ENCODE peak calls at places on chromosomes 6 and 20, in ten cellular contexts. S is endodermal cell, U is cardiac fibroblast, W is psoas muscle, V is progenitor cell of endocrine pancreas, Z is Panc1, Q is GM10248, L is stomach, Y is astrocyte of the cerebellum, T is coronary artery. P is an unnamed sample.

GRCh38 chr20:45343867-45344721 is 4.1 kb downstream of the SDC4 start:
- DNase-seq in S (peak; percentile 67), U (peak; percentile 93), W (peak; percentile 82), V (no peak), Z (peak; percentile 83), Q (no peak), L (peak; percentile 68), Y (peak; percentile 68), T (peak; percentile 91), P (peak; percentile 74)

GRCh38 chr20:19787366-19787765 is 29.3 kb downstream of the RIN2 start:
- DNase-seq in S (no peak), U (no peak), W (no peak), V (no peak), Z (no peak), Q (no peak), L (no peak), Y (no peak), T (no peak), P (no peak)

GRCh38 chr6:21000391-21000801 is 466.1 kb downstream of the CDKAL1 start:
- DNase-seq in S (no peak), U (no peak), W (no peak), V (no peak), Z (no peak), Q (no peak), L (no peak), Y (no peak), T (no peak), P (no peak)

GRCh38 chr20:4866429-4866828 is 134.9 kb downstream of the SLC23A2 start:
- DNase-seq in S (no peak), U (no peak), W (no peak), V (no peak), Z (no peak), Q (no peak), L (no peak), Y (no peak), T (no peak), P (no peak)

GRCh38 chr20:49894073-49894470 is 21.3 kb downstream of the SPATA2 start:
- DNase-seq in S (no peak), U (no peak), W (no peak), V (no peak), Z (no peak), Q (peak; percentile 48), L (no peak), Y (no peak), T (no peak), P (no peak)

GRCh38 chr20:59015812-59016711 is 3.2 kb upstream of the TUBB1 start:
- DNase-seq in S (no peak), U (no peak), W (no peak), V (no peak), Z (no peak), Q (no peak), L (no peak), Y (no peak), T (no peak), P (no peak)

GRCh38 chr6:168355716-168356522 is 36.3 kb upstream of the DACT2 start:
- DNase-seq in S (peak; percentile 85), U (peak; percentile 14), W (peak; percentile 68), V (peak; percentile 53), Z (no peak), Q (no peak), L (peak; percentile 64), Y (no peak), T (no peak), P (no peak)

GRCh38 chr6:524803-525202 is 132.1 kb downstream of the HUS1B start:
- DNase-seq in S (peak; percentile 66), U (no peak), W (no peak), V (no peak), Z (no peak), Q (peak; percentile 33), L (no peak), Y (no peak), T (no peak), P (no peak)

GRCh38 chr20:35329435-35330139 is 37.4 kb upstream of the FAM83C start:
- DNase-seq in S (peak; percentile 93), U (peak; percentile 60), W (peak; percentile 60), V (no peak), Z (no peak), Q (peak; percentile 41), L (peak; percentile 60), Y (no peak), T (no peak), P (no peak)

GRCh38 chr6:45148278-45148677 is 179.9 kb upstream of the RUNX2 start:
- DNase-seq in S (no peak), U (peak; percentile 73), W (no peak), V (no peak), Z (no peak), Q (no peak), L (no peak), Y (no peak), T (no peak), P (no peak)

GRCh38 chr6:118122801-118123200 is 215.7 kb downstream of the SLC35F1 start:
- DNase-seq in S (no peak), U (no peak), W (no peak), V (no peak), Z (no peak), Q (no peak), L (no peak), Y (no peak), T (no peak), P (no peak)

GRCh38 chr20:60269571-60270162 is 311.4 kb downstream of the CDH26 start:
- DNase-seq in S (no peak), U (no peak), W (no peak), V (no peak), Z (no peak), Q (no peak), L (no peak), Y (no peak), T (no peak), P (no peak)

GRCh38 chr20:60268502-60268901 is 310.3 kb downstream of the CDH26 start:
- DNase-seq in S (no peak), U (no peak), W (no peak), V (no peak), Z (no peak), Q (no peak), L (no peak), Y (no peak), T (no peak), P (no peak)

GRCh38 chr20:60272790-60273189 is 314.6 kb downstream of the CDH26 start:
- DNase-seq in S (no peak), U (no peak), W (no peak), V (no peak), Z (no peak), Q (no peak), L (no peak), Y (no peak), T (no peak), P (no peak)

GRCh38 chr20:60270341-60270740 is 312.1 kb downstream of the CDH26 start:
- DNase-seq in S (no peak), U (no peak), W (no peak), V (no peak), Z (no peak), Q (no peak), L (no peak), Y (no peak), T (no peak), P (no peak)

DNA sequence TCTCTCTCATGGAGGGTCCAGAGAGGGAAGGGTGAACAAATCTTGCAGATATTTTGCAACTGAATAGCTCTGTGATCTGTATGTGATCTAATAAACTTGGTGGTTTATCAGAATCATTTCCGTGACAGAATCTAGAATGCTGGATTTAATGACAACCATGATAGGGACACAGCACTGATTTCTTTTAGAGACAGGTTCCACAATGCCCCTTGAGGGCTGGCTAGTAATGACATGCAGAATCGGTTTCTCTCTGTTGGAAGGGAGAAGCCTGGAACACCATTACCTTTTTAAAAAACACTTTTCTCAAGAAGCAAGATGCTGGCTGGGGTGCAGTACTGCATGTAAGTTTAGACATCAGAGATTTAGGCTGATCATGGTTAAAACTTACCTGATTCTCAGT is 313.4 kb downstream of the CDH26 start:
- DNase-seq in S (peak; percentile 67), U (peak; percentile 17), W (no peak), V (no peak), Z (no peak), Q (no peak), L (no peak), Y (no peak), T (no peak), P (no peak)
- TF ChIP-seq CTCF in S (peak; percentile 72), U (peak; percentile 34), W (peak; percentile 22), V (peak; percentile 43), Z (peak; percentile 42), Q (no peak), L (no peak), Y (peak; percentile 11), T (no peak), P (no peak)

GRCh38 chr6:161444464-161444863 is 170.6 kb upstream of the AGPAT4 start:
- DNase-seq in S (peak; percentile 71), U (no peak), W (peak; percentile 73), V (no peak), Z (no peak), Q (no peak), L (no peak), Y (peak; percentile 63), T (no peak), P (no peak)
- TF ChIP-seq CTCF in S (peak; percentile 50), U (no peak), W (peak; percentile 32), V (no peak), Z (no peak), Q (no peak), L (no peak), Y (peak; percentile 46), T (no peak), P (peak; percentile 22)

GRCh38 chr6:90502866-90503407 is 83.9 kb downstream of the MAP3K7 start:
- DNase-seq in S (peak; percentile 63), U (no peak), W (no peak), V (no peak), Z (no peak), Q (no peak), L (no peak), Y (no peak), T (no peak), P (no peak)

DNA sequence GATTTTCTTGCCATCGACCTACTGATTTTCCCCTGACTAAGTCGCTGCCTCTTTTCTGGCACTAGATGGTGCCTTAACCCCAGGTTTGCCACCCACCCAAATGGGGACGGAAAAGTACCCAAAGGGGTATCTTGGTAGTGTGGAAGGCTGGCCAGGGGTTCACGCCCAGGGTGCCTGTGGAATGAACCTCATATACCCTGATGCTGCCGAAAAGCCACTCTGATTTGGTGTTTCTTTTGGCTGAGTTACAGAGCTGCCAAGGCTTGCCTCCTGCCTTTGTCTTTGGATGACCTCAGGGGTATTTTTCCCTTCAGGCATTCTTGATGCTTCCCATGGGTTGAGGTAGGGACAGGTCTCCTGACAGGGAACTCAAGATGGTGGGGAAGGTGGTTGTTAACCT is 78.1 kb downstream of the MAP3K7 start:
- DNase-seq in S (peak; percentile 75), U (no peak), W (no peak), V (no peak), Z (no peak), Q (no peak), L (no peak), Y (no peak), T (no peak), P (no peak)
- TF ChIP-seq CTCF in S (peak; percentile 71), U (no peak), W (no peak), V (peak; percentile 8), Z (peak; percentile 35), Q (no peak), L (no peak), Y (no peak), T (no peak), P (no peak)

DNA sequence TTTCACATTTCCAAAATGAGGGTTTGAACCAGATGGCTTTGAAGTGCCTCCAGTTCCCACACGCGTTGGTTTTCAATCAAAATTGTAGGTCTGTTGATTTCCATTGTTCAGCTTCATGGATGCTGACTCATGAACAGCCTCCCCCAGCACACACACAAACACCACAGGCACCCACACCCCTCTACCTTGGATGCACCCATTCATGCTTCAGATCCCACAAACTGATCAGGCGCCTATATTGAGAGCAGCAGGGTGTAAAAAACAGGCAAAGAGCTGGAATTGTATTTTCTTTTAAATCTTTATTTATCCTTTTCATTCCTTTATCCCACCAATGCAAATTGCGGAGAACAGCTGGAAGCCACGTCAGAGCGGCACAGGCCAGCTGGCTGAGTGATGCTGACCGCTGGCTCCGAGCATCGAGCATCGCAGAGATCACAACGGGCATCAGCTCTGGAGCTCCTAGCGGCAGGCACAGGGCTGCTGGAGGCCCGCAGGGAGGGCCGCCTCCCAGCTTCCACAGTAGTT is 29.3 kb upstream of the TBC1D7 start:
- DNase-seq in S (no peak), U (peak; percentile 81), W (no peak), V (no peak), Z (no peak), Q (no peak), L (no peak), Y (peak; percentile 73), T (no peak), P (peak; percentile 67)
- TF ChIP-seq CTCF in S (no peak), U (peak; percentile 27), W (no peak), V (no peak), Z (no peak), Q (no peak), L (no peak), Y (peak; percentile 46), T (no peak), P (no peak)

P was measured in kidney epithelial cell.